ENCODE peak calls at places on chromosomes 16 and 17, in four cellular contexts. E is K562, Q is GM12878, N is HepG2. I is an unnamed sample.

GRCh38 chr17:69388791-69389442 is 25.6 kb upstream of the MAP2K6 start:
- DNase-seq in E (no peak), Q (no peak), N (no peak), I (no peak)

GRCh38 chr17:50346313-50347086 is 574 bp downstream of the XYLT2 start:
- DNase-seq in E (peak; percentile 63), Q (no peak), N (no peak), I (peak; percentile 41)

GRCh38 chr17:67891481-67892119 is 66.3 kb downstream of the BPTF start:
- DNase-seq in N (no peak), Q (no peak), E (peak; percentile 25), I (peak; percentile 46)

GRCh38 chr17:520447-521167 is 168.0 kb upstream of the RPH3AL start:
- DNase-seq in Q (no peak), E (no peak), N (no peak), I (no peak)

GRCh38 chr16:50697881-50698767 is 4.7 kb downstream of the NOD2 start:
- DNase-seq in E (no peak), N (no peak), Q (peak; percentile 65), I (no peak)

GRCh38 chr17:72342582-72343527 is 222.0 kb downstream of the SOX9 start:
- DNase-seq in Q (no peak), E (peak; percentile 4), N (no peak), I (no peak)

GRCh38 chr17:83078378-83079339 is 750 bp upstream of the METRNL start:
- DNase-seq in Q (no peak), E (no peak), N (no peak), I (peak; percentile 45)

GRCh38 chr17:83080641-83081560 is 1.5 kb downstream of the METRNL start:
- DNase-seq in E (peak; percentile 49), N (no peak), Q (no peak), I (peak; percentile 36)

GRCh38 chr16:75238132-75238852 is 13.1 kb downstream of the BCAR1 start:
- DNase-seq in E (no peak), N (peak; percentile 89), Q (no peak), I (no peak)

GRCh38 chr16:67245189-67245585 is 2.1 kb downstream of the FHOD1 start:
- DNase-seq in Q (no peak), E (no peak), N (no peak), I (no peak)

GRCh38 chr17:83161298-83162034 is 82.1 kb downstream of the METRNL start:
- DNase-seq in N (peak; percentile 79), E (no peak), Q (no peak), I (no peak)

GRCh38 chr16:69412287-69412686 is 12.1 kb upstream of the CYB5B start:
- DNase-seq in Q (no peak), N (no peak), E (no peak), I (no peak)

GRCh38 chr17:12365805-12366204 is 299.9 kb upstream of the MYOCD start:
- DNase-seq in E (no peak), N (no peak), Q (no peak), I (no peak)

GRCh38 chr16:84999200-84999599 is 12.1 kb downstream of the ZDHHC7 start:
- DNase-seq in E (no peak), N (peak; percentile 70), Q (no peak), I (no peak)

GRCh38 chr17:50199211-50199633 is 2.2 kb downstream of the COL1A1 start:
- DNase-seq in Q (no peak), N (no peak), E (no peak), I (no peak)

GRCh38 chr17:15351487-15351840 is 10.1 kb upstream of the TEKT3 start:
- DNase-seq in N (no peak), E (no peak), Q (no peak), I (no peak)

GRCh38 chr17:41496803-41497484 is 7.2 kb upstream of the KRT36 start:
- DNase-seq in Q (peak; percentile 12), N (peak; percentile 86), E (peak; percentile 89), I (peak; percentile 69)

GRCh38 chr17:9768381-9768934 is 22.9 kb downstream of the DHRS7C start:
- DNase-seq in Q (no peak), E (peak; percentile 21), N (peak; percentile 14), I (peak; percentile 50)

GRCh38 chr17:79907855-79908254 is 68.6 kb upstream of the CBX4 start:
- DNase-seq in Q (no peak), E (peak; percentile 29), N (no peak), I (no peak)
- TF ChIP-seq TARDBP in Q (no peak), E (no peak), N (no peak), I (no peak)

GRCh38 chr17:44820631-44821196 is 9.4 kb downstream of the GJC1 start:
- DNase-seq in Q (no peak), E (no peak), N (peak; percentile 36), I (peak; percentile 55)
- TF ChIP-seq BHLHE40 in Q (no peak), E (no peak), N (no peak), I (no peak)

GRCh38 chr16:90004577-90004976 is 14.7 kb downstream of the DBNDD1 start:
- DNase-seq in N (no peak), E (no peak), Q (no peak), I (no peak)
- TF ChIP-seq TARDBP in N (no peak), E (no peak), Q (no peak), I (no peak)

GRCh38 chr16:4501071-4501478 is 24.9 kb downstream of the HMOX2 start:
- DNase-seq in E (no peak), Q (no peak), N (peak; percentile 41), I (no peak)
- TF ChIP-seq BHLHE40 in E (no peak), Q (no peak), N (no peak), I (no peak)

I was measured in HEK293T.